ENCODE peak calls at places on chromosome 3, in five cellular contexts. One of them, this sample, is unnamed.

GRCh38 chr3:193963808-193964516 is 172.0 kb upstream of the HES1 start:
- DNase-seq in suprapubic skin: no peak
- DNase-seq in dorsolateral prefrontal cortex: no peak
- DNase-seq in CD8-positive, alpha-beta T cell: no peak
- DNase-seq in fibroblast of lung: no peak
- DNase-seq in this sample: no peak

GRCh38 chr3:100027321-100027720 is 87.0 kb downstream of the FILIP1L start:
- DNase-seq in suprapubic skin: no peak
- DNase-seq in dorsolateral prefrontal cortex: no peak
- DNase-seq in CD8-positive, alpha-beta T cell: no peak
- DNase-seq in fibroblast of lung: peak
- DNase-seq in this sample: no peak

GRCh38 chr3:65146149-65146548 is 458.3 kb upstream of the ADAMTS9 start:
- DNase-seq in suprapubic skin: no peak
- DNase-seq in dorsolateral prefrontal cortex: no peak
- DNase-seq in CD8-positive, alpha-beta T cell: no peak
- DNase-seq in fibroblast of lung: peak
- DNase-seq in this sample: peak

GRCh38 chr3:42694366-42694765 is 8.2 kb downstream of the HHATL start:
- DNase-seq in suprapubic skin: no peak
- DNase-seq in dorsolateral prefrontal cortex: no peak
- DNase-seq in CD8-positive, alpha-beta T cell: no peak
- DNase-seq in fibroblast of lung: no peak
- DNase-seq in this sample: no peak

GRCh38 chr3:53806182-53807116 is 39.8 kb downstream of the CHDH start:
- DNase-seq in suprapubic skin: no peak
- DNase-seq in dorsolateral prefrontal cortex: peak
- DNase-seq in CD8-positive, alpha-beta T cell: no peak
- DNase-seq in fibroblast of lung: peak
- DNase-seq in this sample: no peak

GRCh38 chr3:188979669-188980311 is 192.0 kb upstream of the TPRG1 start:
- DNase-seq in suprapubic skin: no peak
- DNase-seq in dorsolateral prefrontal cortex: no peak
- DNase-seq in CD8-positive, alpha-beta T cell: no peak
- DNase-seq in fibroblast of lung: no peak
- DNase-seq in this sample: no peak

GRCh38 chr3:60056394-60056793 is 1006.6 kb upstream of the CFAP20DC start:
- DNase-seq in suprapubic skin: no peak
- DNase-seq in dorsolateral prefrontal cortex: no peak
- DNase-seq in CD8-positive, alpha-beta T cell: no peak
- DNase-seq in fibroblast of lung: peak
- DNase-seq in this sample: no peak

GRCh38 chr3:117962750-117963149 is 1071.9 kb downstream of the IGSF11 start:
- DNase-seq in suprapubic skin: no peak
- DNase-seq in dorsolateral prefrontal cortex: no peak
- DNase-seq in CD8-positive, alpha-beta T cell: no peak
- DNase-seq in fibroblast of lung: peak
- DNase-seq in this sample: no peak

GRCh38 chr3:14016900-14017475 is 107.7 kb downstream of the CHCHD4 start:
- DNase-seq in suprapubic skin: no peak
- DNase-seq in dorsolateral prefrontal cortex: no peak
- DNase-seq in CD8-positive, alpha-beta T cell: no peak
- DNase-seq in fibroblast of lung: no peak
- DNase-seq in this sample: peak

GRCh38 chr3:168952551-168952950 is 711.0 kb downstream of the MECOM start:
- DNase-seq in suprapubic skin: no peak
- DNase-seq in dorsolateral prefrontal cortex: no peak
- DNase-seq in CD8-positive, alpha-beta T cell: no peak
- DNase-seq in fibroblast of lung: peak
- DNase-seq in this sample: peak

GRCh38 chr3:129003578-129004112 is 2.5 kb downstream of the EFCC1 start:
- DNase-seq in suprapubic skin: no peak
- DNase-seq in dorsolateral prefrontal cortex: no peak
- DNase-seq in CD8-positive, alpha-beta T cell: peak
- DNase-seq in fibroblast of lung: no peak
- DNase-seq in this sample: peak

GRCh38 chr3:38662544-38662943 is 13.1 kb upstream of the SCN5A start:
- DNase-seq in suprapubic skin: no peak
- DNase-seq in dorsolateral prefrontal cortex: no peak
- DNase-seq in CD8-positive, alpha-beta T cell: no peak
- DNase-seq in fibroblast of lung: peak
- DNase-seq in this sample: peak

GRCh38 chr3:77042892-77043291 is 3.0 kb downstream of the ROBO2 start:
- DNase-seq in suprapubic skin: no peak
- DNase-seq in dorsolateral prefrontal cortex: no peak
- DNase-seq in CD8-positive, alpha-beta T cell: no peak
- DNase-seq in fibroblast of lung: no peak
- DNase-seq in this sample: no peak

GRCh38 chr3:69020424-69020823 is 6.9 kb upstream of the EOGT start:
- DNase-seq in suprapubic skin: no peak
- DNase-seq in dorsolateral prefrontal cortex: no peak
- DNase-seq in CD8-positive, alpha-beta T cell: no peak
- DNase-seq in fibroblast of lung: no peak
- DNase-seq in this sample: no peak

GRCh38 chr3:17030438-17030837 is 145.7 kb downstream of the PLCL2 start:
- DNase-seq in suprapubic skin: no peak
- DNase-seq in dorsolateral prefrontal cortex: no peak
- DNase-seq in CD8-positive, alpha-beta T cell: no peak
- DNase-seq in fibroblast of lung: no peak
- DNase-seq in this sample: peak

GRCh38 chr3:149376728-149377407 is 581 bp downstream of the TM4SF1 start:
- DNase-seq in suprapubic skin: no peak
- DNase-seq in dorsolateral prefrontal cortex: no peak
- DNase-seq in CD8-positive, alpha-beta T cell: no peak
- DNase-seq in fibroblast of lung: peak
- DNase-seq in this sample: peak

GRCh38 chr3:186967686-186968085 is 37.4 kb downstream of the ST6GAL1 start:
- DNase-seq in suprapubic skin: no peak
- DNase-seq in dorsolateral prefrontal cortex: no peak
- DNase-seq in CD8-positive, alpha-beta T cell: no peak
- DNase-seq in fibroblast of lung: peak
- DNase-seq in this sample: no peak

GRCh38 chr3:126342991-126343661 is 14.1 kb downstream of the KLF15 start:
- DNase-seq in suprapubic skin: peak
- DNase-seq in dorsolateral prefrontal cortex: peak
- DNase-seq in CD8-positive, alpha-beta T cell: no peak
- DNase-seq in fibroblast of lung: no peak
- DNase-seq in this sample: no peak

GRCh38 chr3:48406443-48407431 is 23.1 kb downstream of the PLXNB1 start:
- DNase-seq in suprapubic skin: no peak
- DNase-seq in dorsolateral prefrontal cortex: peak
- DNase-seq in CD8-positive, alpha-beta T cell: peak
- DNase-seq in fibroblast of lung: no peak
- DNase-seq in this sample: no peak

GRCh38 chr3:151171145-151171544 is 31.9 kb downstream of the GPR171 start:
- DNase-seq in suprapubic skin: no peak
- DNase-seq in dorsolateral prefrontal cortex: no peak
- DNase-seq in CD8-positive, alpha-beta T cell: peak
- DNase-seq in fibroblast of lung: peak
- DNase-seq in this sample: no peak
- H3K4me3 ChIP-seq in suprapubic skin: no peak
- H3K4me3 ChIP-seq in dorsolateral prefrontal cortex: no peak
- H3K4me3 ChIP-seq in CD8-positive, alpha-beta T cell: no peak
- H3K4me3 ChIP-seq in fibroblast of lung: no peak
- H3K4me3 ChIP-seq in this sample: no peak

GRCh38 chr3:78991656-78992055 is 776.1 kb downstream of the ROBO1 start:
- DNase-seq in suprapubic skin: no peak
- DNase-seq in dorsolateral prefrontal cortex: no peak
- DNase-seq in CD8-positive, alpha-beta T cell: no peak
- DNase-seq in fibroblast of lung: no peak
- DNase-seq in this sample: no peak

GRCh38 chr3:78992400-78992799 is 775.4 kb downstream of the ROBO1 start:
- DNase-seq in suprapubic skin: no peak
- DNase-seq in dorsolateral prefrontal cortex: no peak
- DNase-seq in CD8-positive, alpha-beta T cell: no peak
- DNase-seq in fibroblast of lung: no peak
- DNase-seq in this sample: no peak

GRCh38 chr3:78990164-78990563 is 777.6 kb downstream of the ROBO1 start:
- DNase-seq in suprapubic skin: no peak
- DNase-seq in dorsolateral prefrontal cortex: no peak
- DNase-seq in CD8-positive, alpha-beta T cell: no peak
- DNase-seq in fibroblast of lung: no peak
- DNase-seq in this sample: no peak

GRCh38 chr3:78986702-78987101 is 781.1 kb downstream of the ROBO1 start:
- DNase-seq in suprapubic skin: no peak
- DNase-seq in dorsolateral prefrontal cortex: no peak
- DNase-seq in CD8-positive, alpha-beta T cell: no peak
- DNase-seq in fibroblast of lung: peak
- DNase-seq in this sample: no peak

GRCh38 chr3:78988324-78988723 is 779.5 kb downstream of the ROBO1 start:
- DNase-seq in suprapubic skin: no peak
- DNase-seq in dorsolateral prefrontal cortex: no peak
- DNase-seq in CD8-positive, alpha-beta T cell: no peak
- DNase-seq in fibroblast of lung: peak
- DNase-seq in this sample: peak
- TF ChIP-seq CTCF in suprapubic skin: no peak
- TF ChIP-seq CTCF in dorsolateral prefrontal cortex: peak
- TF ChIP-seq CTCF in CD8-positive, alpha-beta T cell: no peak
- TF ChIP-seq CTCF in fibroblast of lung: peak
- TF ChIP-seq CTCF in this sample: peak

GRCh38 chr3:29587340-29587739 is 306.5 kb downstream of the RBMS3 start:
- DNase-seq in suprapubic skin: no peak
- DNase-seq in dorsolateral prefrontal cortex: no peak
- DNase-seq in CD8-positive, alpha-beta T cell: no peak
- DNase-seq in fibroblast of lung: no peak
- DNase-seq in this sample: no peak
- H3K4me3 ChIP-seq in suprapubic skin: no peak
- H3K4me3 ChIP-seq in dorsolateral prefrontal cortex: no peak
- H3K4me3 ChIP-seq in CD8-positive, alpha-beta T cell: no peak
- H3K4me3 ChIP-seq in fibroblast of lung: no peak
- H3K4me3 ChIP-seq in this sample: no peak

DNA sequence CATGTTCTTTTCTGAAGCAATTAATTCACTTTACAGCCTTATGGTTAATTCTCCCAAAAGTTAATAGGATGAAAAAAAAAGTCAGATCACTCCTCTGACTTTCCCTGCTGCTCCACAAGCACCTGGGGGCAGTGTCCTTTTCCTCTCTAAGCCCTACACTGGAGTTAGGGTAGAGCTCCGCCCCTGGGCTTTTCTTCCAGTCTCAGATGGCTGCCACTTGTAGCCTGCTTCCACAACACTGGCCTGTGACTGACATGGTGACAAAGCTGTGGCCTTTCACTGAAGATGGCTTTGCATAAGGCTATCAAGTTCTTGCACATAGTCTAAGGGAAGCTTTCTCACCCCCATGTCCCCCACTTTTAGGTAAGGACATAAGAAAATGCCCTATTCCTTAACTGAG is 1.3 kb upstream of the MON1A start:
- DNase-seq in suprapubic skin: no peak
- DNase-seq in dorsolateral prefrontal cortex: no peak
- DNase-seq in CD8-positive, alpha-beta T cell: no peak
- DNase-seq in fibroblast of lung: no peak
- DNase-seq in this sample: peak
- TF ChIP-seq CTCF in suprapubic skin: no peak
- TF ChIP-seq CTCF in dorsolateral prefrontal cortex: no peak
- TF ChIP-seq CTCF in CD8-positive, alpha-beta T cell: no peak
- TF ChIP-seq CTCF in fibroblast of lung: no peak
- TF ChIP-seq CTCF in this sample: no peak